ENCODE peak calls at places on chromosomes 16 and 17, in six cellular contexts. One of them, this sample, is unnamed.

GRCh38 chr16:85825326-85825725 is 25.8 kb downstream of the COX4I1 start:
- DNase-seq in esophagus squamous epithelium: no peak
- DNase-seq in frontal cortex: no peak
- DNase-seq in activated CD4-positive, CD25-positive, alpha-beta regulatory T cell: no peak
- DNase-seq in HTR-8/SVneo: no peak
- DNase-seq in GM13977: peak
- DNase-seq in this sample: no peak

GRCh38 chr16:2483160-2483559 is 8.2 kb downstream of the TBC1D24 start:
- DNase-seq in esophagus squamous epithelium: no peak
- DNase-seq in frontal cortex: no peak
- DNase-seq in activated CD4-positive, CD25-positive, alpha-beta regulatory T cell: no peak
- DNase-seq in HTR-8/SVneo: no peak
- DNase-seq in GM13977: no peak
- DNase-seq in this sample: no peak

GRCh38 chr17:40633871-40634270 is 13.7 kb downstream of the SMARCE1 start:
- DNase-seq in esophagus squamous epithelium: no peak
- DNase-seq in frontal cortex: no peak
- DNase-seq in activated CD4-positive, CD25-positive, alpha-beta regulatory T cell: no peak
- DNase-seq in HTR-8/SVneo: no peak
- DNase-seq in GM13977: no peak
- DNase-seq in this sample: no peak

GRCh38 chr17:57085448-57086068 is 512 bp downstream of the AKAP1 start:
- DNase-seq in esophagus squamous epithelium: no peak
- DNase-seq in frontal cortex: peak
- DNase-seq in activated CD4-positive, CD25-positive, alpha-beta regulatory T cell: peak
- DNase-seq in HTR-8/SVneo: peak
- DNase-seq in GM13977: peak
- DNase-seq in this sample: no peak

GRCh38 chr17:8392274-8392673 is 5.4 kb downstream of the RNF222 start:
- DNase-seq in esophagus squamous epithelium: no peak
- DNase-seq in frontal cortex: no peak
- DNase-seq in activated CD4-positive, CD25-positive, alpha-beta regulatory T cell: no peak
- DNase-seq in HTR-8/SVneo: no peak
- DNase-seq in GM13977: no peak
- DNase-seq in this sample: no peak

GRCh38 chr17:78895322-78895721 is 7.7 kb downstream of the CEP295NL start:
- DNase-seq in esophagus squamous epithelium: no peak
- DNase-seq in frontal cortex: no peak
- DNase-seq in activated CD4-positive, CD25-positive, alpha-beta regulatory T cell: no peak
- DNase-seq in HTR-8/SVneo: no peak
- DNase-seq in GM13977: no peak
- DNase-seq in this sample: no peak

GRCh38 chr17:66904760-66905637 is 59.5 kb upstream of the CACNG4 start:
- DNase-seq in esophagus squamous epithelium: no peak
- DNase-seq in frontal cortex: no peak
- DNase-seq in activated CD4-positive, CD25-positive, alpha-beta regulatory T cell: no peak
- DNase-seq in HTR-8/SVneo: peak
- DNase-seq in GM13977: no peak
- DNase-seq in this sample: no peak

GRCh38 chr17:82216301-82217119 is 3.9 kb upstream of the CCDC57 start:
- DNase-seq in esophagus squamous epithelium: no peak
- DNase-seq in frontal cortex: peak
- DNase-seq in activated CD4-positive, CD25-positive, alpha-beta regulatory T cell: no peak
- DNase-seq in HTR-8/SVneo: no peak
- DNase-seq in GM13977: peak
- DNase-seq in this sample: no peak

GRCh38 chr17:2958706-2959222 is 104.6 kb downstream of the OR1D5 start:
- DNase-seq in esophagus squamous epithelium: no peak
- DNase-seq in frontal cortex: no peak
- DNase-seq in activated CD4-positive, CD25-positive, alpha-beta regulatory T cell: no peak
- DNase-seq in HTR-8/SVneo: no peak
- DNase-seq in GM13977: no peak
- DNase-seq in this sample: no peak

GRCh38 chr17:57032343-57032742 is 52.7 kb upstream of the AKAP1 start:
- DNase-seq in esophagus squamous epithelium: no peak
- DNase-seq in frontal cortex: no peak
- DNase-seq in activated CD4-positive, CD25-positive, alpha-beta regulatory T cell: no peak
- DNase-seq in HTR-8/SVneo: no peak
- DNase-seq in GM13977: no peak
- DNase-seq in this sample: no peak

GRCh38 chr17:37530420-37530819 is 40.7 kb downstream of the DUSP14 start:
- DNase-seq in esophagus squamous epithelium: no peak
- DNase-seq in frontal cortex: no peak
- DNase-seq in activated CD4-positive, CD25-positive, alpha-beta regulatory T cell: no peak
- DNase-seq in HTR-8/SVneo: no peak
- DNase-seq in GM13977: no peak
- DNase-seq in this sample: no peak

GRCh38 chr17:77416096-77416713 is 275.4 kb downstream of the SEC14L1 start:
- DNase-seq in esophagus squamous epithelium: no peak
- DNase-seq in frontal cortex: no peak
- DNase-seq in activated CD4-positive, CD25-positive, alpha-beta regulatory T cell: no peak
- DNase-seq in HTR-8/SVneo: no peak
- DNase-seq in GM13977: no peak
- DNase-seq in this sample: no peak

GRCh38 chr17:43316522-43317142 is 82.2 kb upstream of the ARL4D start:
- DNase-seq in esophagus squamous epithelium: no peak
- DNase-seq in frontal cortex: no peak
- DNase-seq in activated CD4-positive, CD25-positive, alpha-beta regulatory T cell: no peak
- DNase-seq in HTR-8/SVneo: no peak
- DNase-seq in GM13977: no peak
- DNase-seq in this sample: no peak

GRCh38 chr16:71499775-71500364 is 10.7 kb upstream of the ZNF19 start:
- DNase-seq in esophagus squamous epithelium: no peak
- DNase-seq in frontal cortex: no peak
- DNase-seq in activated CD4-positive, CD25-positive, alpha-beta regulatory T cell: no peak
- DNase-seq in HTR-8/SVneo: peak
- DNase-seq in GM13977: peak
- DNase-seq in this sample: no peak

GRCh38 chr17:64441772-64442549 is 7.0 kb upstream of the MILR1 start:
- DNase-seq in esophagus squamous epithelium: no peak
- DNase-seq in frontal cortex: no peak
- DNase-seq in activated CD4-positive, CD25-positive, alpha-beta regulatory T cell: no peak
- DNase-seq in HTR-8/SVneo: peak
- DNase-seq in GM13977: no peak
- DNase-seq in this sample: no peak

GRCh38 chr17:9890124-9890523 is 14.9 kb downstream of the RCVRN start:
- DNase-seq in esophagus squamous epithelium: no peak
- DNase-seq in frontal cortex: no peak
- DNase-seq in activated CD4-positive, CD25-positive, alpha-beta regulatory T cell: no peak
- DNase-seq in HTR-8/SVneo: peak
- DNase-seq in GM13977: peak
- DNase-seq in this sample: peak

This sample was measured in NCI-H1048.